ENCODE peak calls at places on chromosomes 3 and 15, in five cellular contexts. L is MCF 10A; J is progenitor cell of endocrine pancreas; E is effector memory CD4-positive, alpha-beta T cell; F is ovary. M is an unnamed sample.

GRCh38 chr15:29749365-29750086 is 72.7 kb downstream of the TJP1 start:
- DNase-seq in L (no peak), J (no peak), E (no peak), F (no peak), M (no peak)

GRCh38 chr3:30293621-30294240 is 312.7 kb upstream of the TGFBR2 start:
- DNase-seq in L (no peak), J (no peak), E (no peak), F (no peak), M (no peak)

GRCh38 chr3:143354342-143354741 is 234.8 kb downstream of the CHST2 start:
- DNase-seq in L (no peak), J (no peak), E (no peak), F (no peak), M (no peak)

GRCh38 chr3:179037361-179037760 is 34.2 kb downstream of the ZMAT3 start:
- DNase-seq in L (peak), J (no peak), E (peak), F (no peak), M (peak)

GRCh38 chr15:92205255-92205739 is 188.4 kb upstream of the ST8SIA2 start:
- DNase-seq in L (peak), J (no peak), E (no peak), F (no peak), M (no peak)

GRCh38 chr15:45129651-45130129 is at the start of the genes DUOX1 and DUOXA1:
- DNase-seq in L (peak), J (no peak), E (no peak), F (no peak), M (peak)

GRCh38 chr3:8769088-8769822 is at the start of gene OXTR:
- DNase-seq in L (peak), J (peak), E (no peak), F (peak), M (peak)

GRCh38 chr3:119310052-119310451 is 15.9 kb downstream of the ARHGAP31 start:
- DNase-seq in L (peak), J (no peak), E (no peak), F (no peak), M (no peak)

GRCh38 chr3:130760922-130761321 is 14.3 kb upstream of the PIK3R4 start:
- DNase-seq in L (peak), J (no peak), E (no peak), F (no peak), M (no peak)

GRCh38 chr15:63977102-63977501 is 69.2 kb downstream of the DAPK2 start:
- DNase-seq in L (no peak), J (no peak), E (no peak), F (no peak), M (no peak)

GRCh38 chr15:34116620-34117019 is 14.7 kb downstream of the PGBD4 start:
- DNase-seq in L (no peak), J (no peak), E (no peak), F (no peak), M (no peak)

GRCh38 chr3:187291512-187292132 is at the start of gene MASP1:
- DNase-seq in L (no peak), J (no peak), E (no peak), F (peak), M (no peak)

GRCh38 chr3:17852217-17852616 is 109.8 kb upstream of the TBC1D5 start:
- DNase-seq in L (no peak), J (no peak), E (no peak), F (no peak), M (no peak)

GRCh38 chr15:77418341-77419049 is 1.4 kb downstream of the PEAK1 start:
- DNase-seq in L (peak), J (no peak), E (no peak), F (no peak), M (no peak)

GRCh38 chr3:8380904-8381704 is 120.5 kb upstream of the LMCD1 start:
- DNase-seq in L (no peak), J (no peak), E (no peak), F (no peak), M (no peak)

GRCh38 chr3:146589899-146590508 is 15.1 kb downstream of the PLSCR5 start:
- DNase-seq in L (peak), J (no peak), E (no peak), F (no peak), M (no peak)

GRCh38 chr15:75720787-75721461 is 8.3 kb upstream of the CSPG4 start:
- DNase-seq in L (peak), J (no peak), E (no peak), F (peak), M (peak)

GRCh38 chr3:178494376-178494775 is 41.9 kb upstream of the KCNMB2 start:
- DNase-seq in L (no peak), J (no peak), E (no peak), F (no peak), M (no peak)

GRCh38 chr3:7787871-7788828 is 713.5 kb upstream of the LMCD1 start:
- DNase-seq in L (no peak), J (no peak), E (no peak), F (no peak), M (no peak)

GRCh38 chr3:20181276-20181675 is 4.7 kb downstream of the SGO1 start:
- DNase-seq in L (no peak), J (no peak), E (no peak), F (no peak), M (no peak)

GRCh38 chr3:134931045-134931775 is 136.2 kb downstream of the EPHB1 start:
- DNase-seq in L (no peak), J (no peak), E (no peak), F (no peak), M (no peak)

GRCh38 chr15:100483370-100483769 is 45.4 kb downstream of the CERS3 start:
- DNase-seq in L (peak), J (no peak), E (no peak), F (no peak), M (no peak)

GRCh38 chr15:39376371-39376909 is 204.4 kb upstream of the THBS1 start:
- DNase-seq in L (peak), J (no peak), E (no peak), F (no peak), M (no peak)

GRCh38 chr3:81218023-81218422 is 543.4 kb downstream of the GBE1 start:
- DNase-seq in L (peak), J (no peak), E (no peak), F (no peak), M (no peak)

M was measured in stimulated activated naive CD4-positive, alpha-beta T cell treated with Interleukin-2 at 50 U/mL for 16 hours.